ENCODE peak calls at places on chromosomes 16 and 17, in five cellular contexts. Z is B cell; D is NCI-H82; V is HuH-7.5; T is CD4-positive, alpha-beta T cell. A is an unnamed sample.

GRCh38 chr17:14289162-14289561 is 11.7 kb upstream of the HS3ST3B1 start:
- DNase-seq in T (no peak), V (no peak), D (no peak), Z (no peak), A (peak)

GRCh38 chr16:67198238-67198734 is 645 bp upstream of the ELMO3 start:
- DNase-seq in T (no peak), Z (peak), V (no peak), D (no peak), A (peak)

GRCh38 chr17:57784226-57784895 is 39.3 kb upstream of the CCDC182 start:
- DNase-seq in T (no peak), Z (no peak), D (no peak), V (no peak), A (no peak)

GRCh38 chr17:46917041-46917440 is 5.9 kb upstream of the GOSR2 start:
- DNase-seq in V (no peak), D (no peak), Z (no peak), T (no peak), A (no peak)

GRCh38 chr17:8087942-8088230 is 370 bp upstream of the ALOX12B start:
- DNase-seq in V (no peak), Z (no peak), D (no peak), T (no peak), A (no peak)

GRCh38 chr16:17316005-17316404 is 154.8 kb downstream of the XYLT1 start:
- DNase-seq in Z (no peak), T (no peak), V (no peak), D (no peak), A (no peak)

GRCh38 chr17:42067371-42068180 is 17.2 kb upstream of the C17orf113 start:
- DNase-seq in D (peak), Z (peak), T (peak), V (peak), A (no peak)

GRCh38 chr16:82456683-82457082 is 170.1 kb upstream of the CDH13 start:
- DNase-seq in Z (peak), T (peak), V (peak), D (peak), A (peak)

GRCh38 chr17:11901901-11902300 is 95.4 kb downstream of the ZNF18 start:
- DNase-seq in Z (no peak), V (no peak), T (no peak), D (no peak), A (no peak)

GRCh38 chr17:8473451-8474192 is 37.9 kb downstream of the NDEL1 start:
- DNase-seq in Z (no peak), T (no peak), V (no peak), D (no peak), A (no peak)

GRCh38 chr17:1109606-1110523 is 69.9 kb downstream of the ABR start:
- DNase-seq in V (no peak), Z (no peak), T (no peak), D (peak), A (no peak)

GRCh38 chr17:9470171-9470570 is 105.4 kb downstream of the STX8 start:
- DNase-seq in T (no peak), D (no peak), Z (no peak), V (no peak), A (no peak)

GRCh38 chr17:76394166-76394565 is 9.8 kb downstream of the SPHK1 start:
- DNase-seq in Z (no peak), D (no peak), V (no peak), T (no peak), A (no peak)

GRCh38 chr16:4663756-4664465 is 29.5 kb upstream of the NUDT16L1 start:
- DNase-seq in V (peak), Z (no peak), D (no peak), T (no peak), A (no peak)

GRCh38 chr16:8464979-8465378 is 125.3 kb downstream of the TMEM114 start:
- DNase-seq in V (no peak), T (no peak), D (no peak), Z (no peak), A (no peak)

GRCh38 chr17:79370126-79370525 is 240.7 kb downstream of the RBFOX3 start:
- DNase-seq in T (no peak), D (no peak), V (no peak), Z (no peak), A (no peak)

GRCh38 chr17:35890774-35891155 is 10.6 kb upstream of the CCL5 start:
- DNase-seq in Z (no peak), V (no peak), T (peak), D (no peak), A (no peak)

GRCh38 chr16:9251026-9251425 is 159.6 kb downstream of the HAPSTR1 start:
- DNase-seq in V (no peak), D (no peak), T (no peak), Z (no peak), A (no peak)

GRCh38 chr17:41483991-41484826 is 3.3 kb upstream of the KRT35 start:
- DNase-seq in V (no peak), Z (no peak), T (no peak), D (no peak), A (peak)

GRCh38 chr17:76781056-76781982 is 43.4 kb downstream of the MFSD11 start:
- DNase-seq in Z (no peak), T (no peak), D (peak), V (no peak), A (no peak)

GRCh38 chr17:38752930-38753506 is 477 bp downstream of the PSMB3 start:
- DNase-seq in Z (no peak), D (no peak), T (no peak), V (no peak), A (no peak)

GRCh38 chr17:76714822-76715461 is 4.2 kb upstream of the MXRA7 start:
- DNase-seq in D (peak), V (no peak), Z (peak), T (peak), A (no peak)

GRCh38 chr17:63804328-63804727 is 22.9 kb upstream of the PSMC5 start:
- DNase-seq in T (no peak), Z (no peak), D (no peak), V (no peak), A (no peak)

GRCh38 chr16:79110953-79111352 is 489.6 kb downstream of the MAF start:
- DNase-seq in V (no peak), D (no peak), T (no peak), Z (no peak), A (no peak)

GRCh38 chr17:43722921-43723665 is 35.5 kb downstream of the SOST start:
- DNase-seq in Z (no peak), D (peak), T (no peak), V (no peak), A (no peak)

GRCh38 chr17:11598274-11599221 is at the start of gene DNAH9:
- DNase-seq in Z (peak), T (no peak), V (no peak), D (peak), A (peak)

GRCh38 chr17:3960764-3961163 is 3.5 kb downstream of the ATP2A3 start:
- DNase-seq in D (no peak), Z (peak), V (no peak), T (no peak), A (peak)

GRCh38 chr16:14371778-14372431 is 258.2 kb downstream of the PARN start:
- DNase-seq in Z (no peak), V (no peak), D (peak), T (no peak), A (no peak)

GRCh38 chr16:15509051-15509592 is 74.7 kb downstream of the BMERB1 start:
- DNase-seq in D (no peak), V (no peak), Z (no peak), T (no peak), A (no peak)

GRCh38 chr16:85153656-85154091 is 41.4 kb upstream of the CIBAR2 start:
- DNase-seq in Z (no peak), T (no peak), V (no peak), D (peak), A (no peak)

GRCh38 chr16:85652431-85653221 is 36.1 kb downstream of the GINS2 start:
- DNase-seq in V (peak), T (no peak), D (peak), Z (no peak), A (peak)

GRCh38 chr16:10599626-10600025 is 19.2 kb upstream of the EMP2 start:
- DNase-seq in D (no peak), T (no peak), Z (peak), V (no peak), A (no peak)

GRCh38 chr16:64452446-64452845 is 669.4 kb downstream of the CDH11 start:
- DNase-seq in Z (no peak), T (no peak), D (no peak), V (no peak), A (peak)

GRCh38 chr16:49056546-49056945 is 225.1 kb downstream of the CBLN1 start:
- DNase-seq in T (no peak), V (no peak), Z (no peak), D (no peak), A (no peak)

GRCh38 chr17:7576432-7576937 is 3.0 kb upstream of the CD68 start:
- DNase-seq in T (no peak), V (no peak), Z (no peak), D (no peak), A (peak)

GRCh38 chr16:89922477-89922883 is 662 bp upstream of the TUBB3 start:
- DNase-seq in D (peak), Z (peak), T (no peak), V (peak), A (peak)

GRCh38 chr16:1145383-1146100 is 7.4 kb upstream of the CACNA1H start:
- DNase-seq in V (no peak), T (no peak), Z (no peak), D (no peak), A (no peak)

GRCh38 chr17:8821446-8822105 is 22.4 kb upstream of the MFSD6L start:
- DNase-seq in D (no peak), Z (no peak), T (no peak), V (no peak), A (no peak)

GRCh38 chr17:66255527-66255971 is 26.3 kb upstream of the APOH start:
- DNase-seq in T (no peak), Z (no peak), D (no peak), V (no peak), A (no peak)

A was measured in foreskin fibroblast.